ENCODE peak calls at places on chromosomes 5 and 9, in ten cellular contexts. W is lower lobe of right lung; M is right cardiac atrium; I is activated CD4-positive, CD25-positive, alpha-beta regulatory T cell treated with anti-CD3 and anti-CD28 coated beads, Interleukin-2, amount 50 U/mL, for 24 hours; U is activated CD4-positive, alpha-beta T cell treated with anti-CD3 and anti-CD28 coated beads for 36 hours; X is heart right ventricle; Y is PC-3; V is stimulated activated effector memory CD8-positive, alpha-beta T cell treated with anti-CD3 and anti-CD28 coated beads, Interleukin-12 subunit alpha, Interleukin-12 subunit beta, amount 100 ng/mL, for 72 hours; Q is left lobe of liver; F is activated T-cell treated with anti-CD3 and anti-CD28 coated beads, Interleukin-2, amount 50 U/mL, for 4 hours. B is an unnamed sample.

GRCh38 chr5:53095931-53096525 is 13.5 kb downstream of the MOCS2 start:
- ATAC-seq in W (peak), M (no peak), I (peak), U (peak), X (peak), Y (peak), V (peak), Q (peak), F (peak), B (peak)

GRCh38 chr5:15554542-15554941 is 54.6 kb downstream of the FBXL7 start:
- ATAC-seq in W (no peak), M (no peak), I (no peak), U (no peak), X (no peak), Y (no peak), V (no peak), Q (no peak), F (no peak), B (no peak)

GRCh38 chr5:172637122-172637580 is 3.9 kb upstream of the NEURL1B start:
- ATAC-seq in W (peak), M (peak), I (no peak), U (no peak), X (peak), Y (no peak), V (no peak), Q (peak), F (no peak), B (peak)

GRCh38 chr9:29212590-29213373 is 1639.5 kb upstream of the C9orf72 start:
- ATAC-seq in W (peak), M (no peak), I (no peak), U (no peak), X (no peak), Y (peak), V (no peak), Q (peak), F (no peak), B (no peak)

GRCh38 chr9:71446499-71447411 is 321.6 kb downstream of the CEMIP2 start:
- ATAC-seq in W (peak), M (peak), I (peak), U (peak), X (no peak), Y (no peak), V (peak), Q (peak), F (peak), B (peak)

GRCh38 chr9:123697686-123698085 is 232.2 kb downstream of the DENND1A start:
- ATAC-seq in W (no peak), M (no peak), I (no peak), U (no peak), X (no peak), Y (no peak), V (no peak), Q (no peak), F (no peak), B (no peak)

GRCh38 chr5:42677156-42677842 is 79.3 kb upstream of the CCDC152 start:
- ATAC-seq in W (no peak), M (no peak), I (no peak), U (no peak), X (no peak), Y (peak), V (no peak), Q (peak), F (no peak), B (no peak)

GRCh38 chr9:6566409-6567139 is 79.0 kb downstream of the GLDC start:
- ATAC-seq in W (peak), M (peak), I (peak), U (peak), X (no peak), Y (peak), V (peak), Q (no peak), F (peak), B (peak)

GRCh38 chr5:7190727-7191126 is 205.2 kb upstream of the ADCY2 start:
- ATAC-seq in W (no peak), M (no peak), I (no peak), U (no peak), X (no peak), Y (no peak), V (no peak), Q (no peak), F (no peak), B (no peak)

GRCh38 chr5:147482426-147483196 is 27.3 kb downstream of the DPYSL3 start:
- ATAC-seq in W (peak), M (peak), I (no peak), U (no peak), X (no peak), Y (no peak), V (no peak), Q (no peak), F (no peak), B (no peak)

GRCh38 chr5:120368923-120369715 is 95.0 kb upstream of the PRR16 start:
- ATAC-seq in W (peak), M (peak), I (no peak), U (no peak), X (peak), Y (peak), V (peak), Q (peak), F (no peak), B (peak)

GRCh38 chr5:141822134-141822533 is 56.1 kb downstream of the PCDH1 start:
- ATAC-seq in W (peak), M (peak), I (no peak), U (no peak), X (peak), Y (peak), V (no peak), Q (no peak), F (no peak), B (peak)

GRCh38 chr5:84385705-84386104 is 1.0 kb upstream of the EDIL3 start:
- ATAC-seq in W (no peak), M (no peak), I (no peak), U (no peak), X (no peak), Y (no peak), V (no peak), Q (no peak), F (no peak), B (no peak)

B was measured in esophagus mucosa.